ENCODE peak calls at places on chromosomes 11 and 22, in five cellular contexts. B, D, W, A and O are unnamed samples. For H3K4me1 and H3K36me3, the result is how much of the 10 kb centered on the place peaks cover.

GRCh38 chr22:33325232-33326004 is 267.2 kb upstream of the SYN3 start:
- DNase-seq in B (no peak), D (no peak), W (no peak), A (no peak), O (no peak)

GRCh38 chr11:125062931-125063428 is at the start of gene SLC37A2:
- DNase-seq in B (peak), W (peak), D (no peak), A (peak), O (peak)

GRCh38 chr11:73951797-73952196 is 971 bp downstream of the DNAJB13 start:
- DNase-seq in A (no peak), B (no peak), W (no peak), D (no peak), O (no peak)

GRCh38 chr11:18106688-18107087 is 806 bp upstream of the SAAL1 start:
- DNase-seq in A (no peak), W (no peak), D (no peak), B (no peak), O (no peak)

GRCh38 chr11:116782728-116783127 is 5.1 kb downstream of the ZPR1 start:
- DNase-seq in W (no peak), D (no peak), A (no peak), B (no peak), O (no peak)

GRCh38 chr11:8250446-8250845 is 13.2 kb downstream of the LMO1 start:
- DNase-seq in B (peak), D (no peak), A (no peak), W (peak), O (peak)

GRCh38 chr22:28411125-28411524 is 268.5 kb downstream of the TTC28 start:
- DNase-seq in B (no peak), A (no peak), D (no peak), W (no peak), O (no peak)

GRCh38 chr11:116373545-116373944 is 399.2 kb downstream of the BUD13 start:
- DNase-seq in A (no peak), W (no peak), B (no peak), D (no peak), O (no peak)

GRCh38 chr11:27420217-27420616 is 52.4 kb downstream of the LGR4 start:
- DNase-seq in D (peak), B (no peak), A (no peak), W (no peak), O (no peak)

GRCh38 chr22:44278234-44279058 is 34.3 kb downstream of the SHISAL1 start:
- DNase-seq in W (no peak), D (no peak), A (no peak), B (peak), O (no peak)

GRCh38 chr11:123577081-123577598 is 77.3 kb downstream of the SCN3B start:
- DNase-seq in D (peak), W (peak), A (peak), B (no peak), O (peak)

GRCh38 chr22:27842994-27843431 is 41.5 kb upstream of the MN1 start:
- DNase-seq in D (no peak), W (no peak), B (no peak), A (no peak), O (no peak)

GRCh38 chr22:35986085-35986484 is 42.5 kb downstream of the RBFOX2 start:
- DNase-seq in B (no peak), D (no peak), W (no peak), A (peak), O (no peak)

GRCh38 chr11:126452718-126453117 is 97.2 kb downstream of the ST3GAL4 start:
- DNase-seq in B (no peak), A (no peak), D (no peak), W (no peak), O (no peak)

GRCh38 chr11:1060885-1061616 is 13.6 kb upstream of the MUC2 start:
- DNase-seq in D (no peak), W (no peak), B (peak), A (no peak), O (no peak)

GRCh38 chr22:22403306-22403705 is 105.2 kb downstream of the ZNF280B start:
- DNase-seq in D (peak), A (no peak), B (no peak), W (no peak), O (no peak)

GRCh38 chr22:11598492-11599440 is 3929.2 kb upstream of the OR11H1 start:
- DNase-seq in D (no peak), W (no peak), B (peak), A (no peak), O (no peak)

GRCh38 chr11:59173964-59174663 is 2.2 kb downstream of the DTX4 start:
- DNase-seq in D (no peak), A (peak), B (peak), W (no peak), O (no peak)

GRCh38 chr11:104090767-104091166 is 54.3 kb downstream of the DDI1 start:
- DNase-seq in A (peak), B (no peak), D (no peak), W (no peak), O (no peak)

GRCh38 chr11:79087957-79088318 is 352.9 kb downstream of the TENM4 start:
- DNase-seq in W (peak), A (no peak), D (no peak), B (no peak), O (no peak)

GRCh38 chr22:37443086-37443485 is 15.8 kb upstream of the ELFN2 start:
- DNase-seq in D (no peak), A (no peak), W (no peak), B (no peak), O (no peak)

GRCh38 chr11:26127336-26127735 is 204.6 kb upstream of the ANO3 start:
- DNase-seq in B (no peak), D (no peak), W (no peak), A (no peak), O (no peak)

GRCh38 chr11:72807789-72808188 is 6.4 kb upstream of the ATG16L2 start:
- DNase-seq in A (peak), B (no peak), D (no peak), W (no peak), O (no peak)

DNA sequence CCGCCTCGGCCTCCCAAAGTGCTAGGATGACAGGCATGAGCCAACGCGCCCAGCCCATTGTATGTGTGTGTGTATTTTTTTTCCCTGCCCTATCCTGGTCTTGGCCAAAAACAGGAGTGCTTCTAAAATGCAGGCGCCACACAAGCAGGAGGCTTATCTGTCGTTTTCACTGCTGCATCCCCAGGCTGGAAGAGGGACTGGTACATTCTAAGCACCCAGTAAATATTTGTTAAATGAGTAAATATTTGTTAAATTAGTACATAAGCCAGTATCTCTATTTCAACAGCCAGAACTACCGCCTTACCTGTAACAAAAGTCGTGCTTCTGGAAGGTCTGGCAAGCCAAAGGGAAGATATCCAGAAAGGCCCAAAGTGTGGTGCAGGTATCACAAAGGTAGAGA is 24.9 kb downstream of the ASCC2 start:
- DNase-seq in B (no peak), A (no peak), D (no peak), W (no peak), O (no peak)
- H3K4me1 ChIP-seq in B (under half), A (under half), D (under half), W (under half), O (under half)

GRCh38 chr11:11915625-11916024 is 73.9 kb downstream of the USP47 start:
- DNase-seq in D (no peak), W (no peak), A (no peak), B (no peak), O (no peak)

GRCh38 chr11:11913395-11913794 is 71.6 kb downstream of the USP47 start:
- DNase-seq in W (no peak), A (no peak), D (no peak), B (no peak), O (no peak)

GRCh38 chr11:11916981-11917399 is 75.2 kb downstream of the USP47 start:
- DNase-seq in B (no peak), D (no peak), A (peak), W (peak), O (no peak)
- H3K27ac ChIP-seq in B (no peak), D (no peak), A (no peak), W (peak), O (peak)

DNA sequence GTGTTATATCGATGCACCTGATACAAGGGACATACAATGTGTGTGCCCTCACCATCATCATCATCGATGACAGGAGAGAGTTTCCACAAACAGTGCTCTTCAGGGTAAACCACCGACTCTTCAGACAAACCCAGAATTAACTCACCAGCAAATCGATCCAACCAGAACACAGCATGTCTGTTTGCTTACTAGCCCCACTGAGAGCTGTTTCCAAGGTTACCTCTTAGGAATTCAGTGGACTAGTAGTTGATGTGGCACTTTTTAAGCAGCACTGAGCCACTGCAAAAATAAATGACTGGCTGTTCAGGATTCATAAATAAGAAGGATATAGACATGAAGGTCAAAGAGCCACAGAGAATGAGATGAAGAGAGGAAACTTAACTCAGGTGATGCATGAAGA is 83.1 kb downstream of the PARVA start:
- DNase-seq in D (no peak), A (peak), W (no peak), B (no peak), O (no peak)
- H3K36me3 ChIP-seq in D (under half), A (under half), W (under half), B (under half), O (under half)

DNA sequence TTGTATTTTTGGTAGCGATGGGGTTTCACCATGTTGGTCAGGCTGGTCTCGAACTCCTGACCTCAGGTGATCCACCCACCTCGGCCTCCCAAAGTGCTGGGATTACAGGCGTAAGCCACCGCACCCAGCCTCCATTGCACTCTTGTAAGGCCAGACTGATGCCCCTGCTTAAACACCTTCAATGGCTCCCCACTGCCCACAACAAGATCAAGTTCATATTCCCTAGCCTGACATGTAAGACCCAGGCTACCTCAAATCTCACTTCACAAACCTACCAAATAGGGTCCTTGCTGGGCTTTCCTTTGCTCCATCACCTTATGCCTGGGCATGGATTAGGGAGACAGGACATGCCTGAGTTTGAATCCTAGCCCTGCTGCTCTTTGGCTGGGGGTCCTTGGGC is 13.1 kb downstream of the UQCR10 start:
- DNase-seq in A (no peak), B (no peak), W (no peak), D (no peak), O (no peak)
- H3K4me1 ChIP-seq in A (under half), B (under half), W (under half), D (under half), O (under half)

GRCh38 chr11:45860764-45861510 is 13.7 kb downstream of the CRY2 start:
- DNase-seq in D (no peak), W (peak), A (no peak), B (no peak), O (no peak)
- H3K27ac ChIP-seq in D (no peak), W (peak), A (no peak), B (no peak), O (peak)

DNA sequence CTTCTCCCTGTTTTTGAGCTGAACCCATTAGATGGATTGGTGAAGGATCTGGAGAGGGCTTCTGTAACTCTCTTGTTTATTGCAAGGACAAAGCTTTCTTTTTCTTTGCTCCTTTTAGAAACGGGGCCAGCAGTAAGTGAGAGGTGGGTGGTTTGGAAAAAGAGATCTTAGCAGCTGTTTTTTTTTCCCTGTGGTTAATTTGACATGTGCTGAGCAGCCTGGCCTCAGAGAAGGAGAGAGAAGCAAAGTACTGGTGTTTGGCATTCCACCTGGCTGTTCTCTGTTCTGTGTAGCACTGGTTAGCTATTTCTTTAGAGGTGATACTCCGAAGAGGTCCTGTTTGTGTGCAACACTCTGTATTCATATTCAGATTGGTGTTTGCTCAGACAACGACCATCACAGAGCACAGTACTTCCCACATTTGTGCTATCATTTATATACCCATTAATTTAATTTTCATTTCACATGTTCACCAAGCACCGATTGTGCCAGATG is 80.8 kb upstream of the SORL1-AS1 start:
- DNase-seq in D (no peak), W (no peak), A (no peak), B (no peak), O (no peak)
- H3K36me3 ChIP-seq in D (under half), W (under half), A (under half), B (under half), O (under half)

DNA sequence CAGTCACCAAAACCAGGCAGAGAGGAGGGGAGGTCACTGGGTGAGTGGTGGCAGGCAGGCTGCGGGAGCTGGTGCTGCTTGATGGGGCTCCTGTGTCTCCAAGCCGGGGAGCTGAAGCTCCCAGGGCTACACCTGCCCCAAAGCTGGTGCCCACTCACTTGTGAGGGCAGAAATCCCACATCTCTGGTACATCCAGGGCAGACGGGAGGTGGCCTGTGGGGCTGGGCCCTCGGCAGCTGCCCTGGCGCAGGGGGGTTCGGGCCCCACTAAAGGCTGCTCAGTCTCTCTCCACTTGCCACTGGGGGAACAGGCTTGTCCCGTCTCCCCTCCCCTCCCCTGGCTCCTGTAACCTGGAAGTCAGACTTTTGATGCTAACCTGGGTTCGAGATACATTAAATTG is 55.6 kb upstream of the PPARA start:
- DNase-seq in D (no peak), W (no peak), B (no peak), A (no peak), O (no peak)
- H3K4me1 ChIP-seq in D (under half), W (half or more), B (under half), A (under half), O (half or more)

GRCh38 chr11:16114978-16115871 is 241.1 kb downstream of the SOX6 start:
- DNase-seq in B (no peak), W (no peak), D (no peak), A (no peak), O (no peak)
- H3K27ac ChIP-seq in B (no peak), W (peak), D (no peak), A (no peak), O (no peak)